ENCODE peak calls at places on chromosomes 6 and 20, in six cellular contexts. A is EL, I is psoas muscle, D is LoVo, P is GM19239, O is caudate nucleus. S is an unnamed sample.

GRCh38 chr6:52390361-52390727 is 28.4 kb downstream of the PAQR8 start:
- DNase-seq in P (peak), O (no peak), D (peak), A (peak), I (no peak), S (peak)

GRCh38 chr6:34934516-34934915 is 45.5 kb downstream of the ANKS1A start:
- DNase-seq in I (peak), A (no peak), D (no peak), O (no peak), P (no peak), S (no peak)

GRCh38 chr6:18359237-18359885 is 27.8 kb upstream of the RNF144B start:
- DNase-seq in O (no peak), I (no peak), P (no peak), D (no peak), A (no peak), S (no peak)

GRCh38 chr6:133447924-133448323 is 206.8 kb downstream of the EYA4 start:
- DNase-seq in D (no peak), P (no peak), A (no peak), O (no peak), I (no peak), S (no peak)

GRCh38 chr6:29603930-29604329 is 19.0 kb downstream of the OR2H2 start:
- DNase-seq in A (no peak), I (no peak), P (no peak), D (no peak), O (no peak), S (no peak)

GRCh38 chr20:45419188-45420091 is 3.5 kb downstream of the PIGT start:
- DNase-seq in D (no peak), A (peak), O (no peak), I (peak), P (no peak), S (no peak)

GRCh38 chr6:147222160-147222838 is 18.1 kb downstream of the STXBP5 start:
- DNase-seq in P (no peak), O (no peak), D (no peak), A (peak), I (no peak), S (no peak)

GRCh38 chr6:19664878-19665715 is 172.1 kb upstream of the ID4 start:
- DNase-seq in O (no peak), I (no peak), A (no peak), P (no peak), D (no peak), S (no peak)

GRCh38 chr6:22149081-22149480 is 147.8 kb downstream of the PRL start:
- DNase-seq in I (no peak), D (no peak), A (no peak), P (no peak), O (no peak), S (no peak)

GRCh38 chr6:163416640-163417253 is 2.2 kb downstream of the QKI start:
- DNase-seq in O (no peak), P (no peak), I (no peak), A (peak), D (peak), S (no peak)

GRCh38 chr20:3727333-3728035 is 5.0 kb upstream of the HSPA12B start:
- DNase-seq in D (no peak), P (no peak), O (no peak), A (peak), I (peak), S (no peak)

GRCh38 chr6:111536888-111537287 is 53.9 kb upstream of the REV3L start:
- DNase-seq in I (no peak), D (no peak), A (no peak), P (no peak), O (no peak), S (no peak)

GRCh38 chr20:60559462-60559861 is 601.2 kb downstream of the CDH26 start:
- DNase-seq in I (no peak), D (no peak), O (no peak), A (no peak), P (no peak), S (no peak)

GRCh38 chr6:166097914-166098522 is 69.6 kb downstream of the TBXT start:
- DNase-seq in P (peak), D (peak), I (peak), O (peak), A (peak), S (peak)

GRCh38 chr6:124057448-124057847 is 253.8 kb downstream of the NKAIN2 start:
- DNase-seq in D (no peak), I (no peak), O (no peak), A (no peak), P (no peak), S (no peak)

GRCh38 chr20:34472246-34472925 is 43.8 kb upstream of the DYNLRB1 start:
- DNase-seq in I (no peak), A (peak), P (no peak), D (peak), O (no peak), S (no peak)

GRCh38 chr20:12970372-12970821 is 38.4 kb upstream of the SPTLC3 start:
- DNase-seq in I (no peak), O (no peak), P (no peak), D (peak), A (peak), S (no peak)

GRCh38 chr20:50467618-50468373 is 42.4 kb upstream of the PTPN1 start:
- DNase-seq in D (no peak), A (peak), O (no peak), I (no peak), P (peak), S (no peak)

GRCh38 chr6:135568366-135568765 is 70.8 kb upstream of the AHI1 start:
- DNase-seq in D (no peak), P (no peak), A (peak), O (no peak), I (no peak), S (peak)

GRCh38 chr20:61845276-61845675 is 220.4 kb downstream of the TAF4 start:
- DNase-seq in P (no peak), A (no peak), I (peak), O (no peak), D (no peak), S (no peak)

GRCh38 chr6:158869010-158869603 is 49.9 kb upstream of the EZR start:
- DNase-seq in A (no peak), O (no peak), I (no peak), D (peak), P (no peak), S (no peak)

GRCh38 chr20:21520702-21521595 is 7.1 kb upstream of the NKX2-2 start:
- DNase-seq in A (no peak), P (no peak), O (peak), I (no peak), D (no peak), S (no peak)

GRCh38 chr20:64236137-64237088 is 19.1 kb upstream of the PCMTD2 start:
- DNase-seq in P (no peak), A (no peak), I (peak), D (no peak), O (no peak), S (no peak)

GRCh38 chr6:1535295-1535694 is 74.4 kb upstream of the FOXC1 start:
- DNase-seq in O (no peak), D (no peak), A (peak), P (no peak), I (no peak), S (no peak)

GRCh38 chr6:10420546-10421507 is 6.0 kb upstream of the TFAP2A start:
- DNase-seq in I (no peak), P (no peak), A (no peak), D (no peak), O (no peak), S (no peak)

GRCh38 chr6:149938571-149939462 is 3.0 kb upstream of the ULBP2 start:
- DNase-seq in D (no peak), O (no peak), P (peak), I (no peak), A (peak), S (no peak)

GRCh38 chr6:144447487-144447886 is 162.4 kb downstream of the UTRN start:
- DNase-seq in P (no peak), A (peak), D (no peak), I (no peak), O (no peak), S (no peak)

GRCh38 chr6:42136508-42137191 is 5.8 kb downstream of the C6orf132 start:
- DNase-seq in D (peak), P (peak), O (no peak), I (no peak), A (peak), S (peak)

GRCh38 chr6:166971271-166971670 is 14.9 kb upstream of the RNASET2 start:
- DNase-seq in D (no peak), A (no peak), O (no peak), P (no peak), I (no peak), S (no peak)

GRCh38 chr6:168189679-168190405 is 110.8 kb upstream of the FRMD1 start:
- DNase-seq in O (no peak), A (no peak), P (no peak), D (no peak), I (no peak), S (no peak)

GRCh38 chr6:144528605-144529425 is 243.7 kb downstream of the UTRN start:
- DNase-seq in D (no peak), P (no peak), O (no peak), I (no peak), A (peak), S (no peak)

S was measured in CD8-positive, alpha-beta T cell.